ENCODE peak calls at places on chromosomes 2 and 18, in seven cellular contexts. B, Q, N, E, X, O and A are unnamed samples.

GRCh38 chr2:39068757-39069515 is 51.9 kb downstream of the SOS1 start:
- ATAC-seq in E (peak), N (peak), Q (peak), O (no peak), X (peak), B (peak), A (peak)

GRCh38 chr2:98488252-98488651 is 43.6 kb downstream of the INPP4A start:
- ATAC-seq in O (no peak), Q (no peak), X (no peak), E (no peak), N (no peak), B (no peak), A (no peak)

GRCh38 chr18:39523281-39523680 is 1957.7 kb upstream of the CELF4 start:
- ATAC-seq in N (no peak), X (no peak), E (no peak), B (peak), O (peak), Q (no peak), A (peak)

GRCh38 chr2:233247744-233248143 is 3.7 kb upstream of the ATG16L1 start:
- ATAC-seq in O (peak), X (peak), Q (peak), E (peak), N (peak), B (peak), A (peak)

GRCh38 chr2:27701676-27702075 is 38.0 kb downstream of the SLC4A1AP start:
- ATAC-seq in N (no peak), B (no peak), Q (no peak), E (no peak), X (no peak), O (no peak), A (no peak)

GRCh38 chr2:218981390-218982311 is 3.3 kb downstream of the FEV start:
- ATAC-seq in E (peak), X (peak), N (peak), Q (no peak), O (no peak), B (peak), A (peak)

GRCh38 chr2:239626971-239627598 is 226.3 kb upstream of the HDAC4 start:
- ATAC-seq in X (no peak), O (no peak), Q (no peak), N (no peak), E (no peak), B (no peak), A (peak)

GRCh38 chr2:222024934-222025890 is 273.6 kb downstream of the PAX3 start:
- ATAC-seq in B (peak), O (peak), Q (no peak), N (no peak), X (no peak), E (no peak), A (peak)

GRCh38 chr18:29181151-29181901 is 1004.4 kb upstream of the CDH2 start:
- ATAC-seq in Q (no peak), X (no peak), N (no peak), O (peak), E (no peak), B (peak), A (no peak)

GRCh38 chr2:168136392-168136977 is 110.9 kb downstream of the STK39 start:
- ATAC-seq in B (peak), X (no peak), O (no peak), Q (peak), N (no peak), E (peak), A (peak)

GRCh38 chr18:28594034-28594433 is 417.1 kb upstream of the CDH2 start:
- ATAC-seq in N (no peak), B (peak), E (no peak), Q (no peak), X (no peak), O (peak), A (no peak)

GRCh38 chr2:120262761-120263428 is 10.2 kb downstream of the RALB start:
- ATAC-seq in Q (no peak), O (no peak), N (no peak), E (no peak), B (peak), X (no peak), A (peak)

GRCh38 chr2:195590199-195590865 is 66.7 kb upstream of the SLC39A10 start:
- ATAC-seq in E (no peak), X (no peak), Q (no peak), O (no peak), N (no peak), B (no peak), A (no peak)

GRCh38 chr2:224881846-224882245 is 160.4 kb downstream of the DOCK10 start:
- ATAC-seq in O (no peak), X (no peak), N (no peak), Q (no peak), E (no peak), B (no peak), A (peak)

GRCh38 chr18:52950153-52950552 is 610.2 kb downstream of the DCC start:
- ATAC-seq in N (no peak), Q (no peak), E (no peak), O (no peak), B (no peak), X (no peak), A (no peak)

GRCh38 chr2:147663153-147663961 is 181.5 kb upstream of the ACVR2A start:
- ATAC-seq in B (no peak), N (peak), X (peak), E (peak), O (no peak), Q (peak), A (no peak)

GRCh38 chr2:116095636-116096035 is 1653.2 kb downstream of the DPP10 start:
- ATAC-seq in B (no peak), E (no peak), O (no peak), X (no peak), N (no peak), Q (no peak), A (no peak)

GRCh38 chr2:142037051-142037450 is 93.8 kb downstream of the LRP1B start:
- ATAC-seq in O (peak), N (no peak), Q (no peak), E (no peak), X (no peak), B (peak), A (no peak)

GRCh38 chr2:241724259-241724974 is 10.0 kb upstream of the D2HGDH start:
- ATAC-seq in N (no peak), E (no peak), B (peak), Q (peak), X (peak), O (no peak), A (no peak)

GRCh38 chr2:105822186-105822585 is 77.5 kb downstream of the NCK2 start:
- ATAC-seq in E (peak), B (no peak), O (no peak), X (peak), Q (peak), N (peak), A (peak)